ENCODE peak calls at places on chromosomes 13 and 19, in six cellular contexts. K is T-cell; J is T-helper 1 cell; B is amygdala; Y is NCI-H1048; V is activated T-helper 1 cell treated with anti-CD3 and anti-CD28 coated beads, Interleukin-12 subunit alpha, Interleukin-12 subunit beta, Interleukin-2, Interleukin-4 antibody, amounts not matched to agents 30 ng/mL and 10 ng/mL and 1 ng/mL, durations not matched to agents 14 hours and 24 hours and 36 hours. E is an unnamed sample.

GRCh38 chr13:74570834-74571233 is 436.6 kb upstream of the KLF12 start:
- DNase-seq in Y (no peak), K (no peak), B (no peak), V (no peak), J (no peak), E (no peak)

GRCh38 chr13:95432141-95432540 is 120.4 kb upstream of the CLDN10 start:
- DNase-seq in J (no peak), V (no peak), Y (no peak), B (no peak), K (no peak), E (no peak)

GRCh38 chr13:23350009-23350408 is 83.5 kb downstream of the SACS start:
- DNase-seq in V (no peak), K (no peak), B (no peak), Y (no peak), J (no peak), E (no peak)

GRCh38 chr19:54493967-54494585 is 8.6 kb upstream of the LAIR2 start:
- DNase-seq in J (no peak), V (no peak), B (no peak), K (no peak), Y (no peak), E (no peak)

GRCh38 chr13:85417807-85418206 is 381.4 kb downstream of the SLITRK6 start:
- DNase-seq in K (no peak), Y (no peak), V (no peak), J (no peak), B (no peak), E (no peak)

GRCh38 chr19:844300-844971 is 3.6 kb downstream of the PRTN3 start:
- DNase-seq in K (no peak), V (no peak), B (no peak), Y (no peak), J (no peak), E (peak; percentile 63)

GRCh38 chr19:19459099-19459498 is 53.6 kb downstream of the GATAD2A start:
- DNase-seq in K (no peak), J (peak; percentile 65), V (no peak), B (no peak), Y (no peak), E (no peak)

GRCh38 chr13:46341112-46341711 is 45.8 kb downstream of the RUBCNL start:
- DNase-seq in B (no peak), K (no peak), Y (no peak), V (no peak), J (peak; percentile 77), E (peak; percentile 66)

GRCh38 chr13:43767351-43767901 is 19.3 kb downstream of the ENOX1 start:
- DNase-seq in K (no peak), V (no peak), Y (no peak), B (no peak), J (no peak), E (no peak)

GRCh38 chr13:99273128-99273527 is 14.9 kb upstream of the GPR18 start:
- DNase-seq in K (no peak), J (no peak), B (no peak), Y (no peak), V (no peak), E (no peak)

GRCh38 chr13:46086985-46087384 is 17.8 kb downstream of the CPB2 start:
- DNase-seq in Y (no peak), J (no peak), V (no peak), K (no peak), B (no peak), E (no peak)

GRCh38 chr13:20182231-20182846 is 10.4 kb downstream of the GJB2 start:
- DNase-seq in B (peak; percentile 13), Y (peak; percentile 45), J (peak; percentile 61), V (no peak), K (peak; percentile 26), E (peak; percentile 51)

GRCh38 chr13:31162151-31163008 is 676 bp upstream of the HSPH1 start:
- DNase-seq in V (peak; percentile 94), B (peak; percentile 100), Y (peak; percentile 79), K (peak; percentile 97), J (peak; percentile 98), E (peak; percentile 95)

GRCh38 chr13:36051082-36051481 is 80.1 kb downstream of the DCLK1 start:
- DNase-seq in V (no peak), K (no peak), Y (no peak), B (no peak), J (no peak), E (no peak)

GRCh38 chr19:19530889-19531288 is 2.2 kb downstream of the YJEFN3 start:
- DNase-seq in Y (no peak), K (no peak), J (no peak), B (no peak), V (no peak), E (no peak)

GRCh38 chr13:26442541-26442940 is 114.9 kb upstream of the WASF3 start:
- DNase-seq in K (no peak), B (no peak), V (no peak), J (no peak), Y (no peak), E (no peak)

GRCh38 chr13:46386426-46386995 is 541 bp downstream of the RUBCNL start:
- DNase-seq in V (no peak), K (no peak), B (no peak), Y (no peak), J (no peak), E (no peak)

GRCh38 chr13:26772531-26772930 is 11.9 kb upstream of the GPR12 start:
- DNase-seq in Y (no peak), B (no peak), J (no peak), K (no peak), V (no peak), E (no peak)

GRCh38 chr19:3801412-3802096 is 15.4 kb upstream of the MATK start:
- DNase-seq in Y (no peak), K (peak; percentile 49), J (peak; percentile 55), V (peak; percentile 58), B (no peak), E (no peak)

GRCh38 chr13:97295279-97296182 is 73.4 kb downstream of the MBNL2 start:
- DNase-seq in J (no peak), K (no peak), B (no peak), V (no peak), Y (no peak), E (no peak)

GRCh38 chr13:41520699-41521630 is 63.6 kb downstream of the RGCC start:
- DNase-seq in Y (no peak), K (no peak), V (no peak), B (no peak), J (no peak), E (no peak)

GRCh38 chr13:43005460-43006236 is 13.6 kb upstream of the EPSTI1 start:
- DNase-seq in Y (no peak), V (no peak), J (no peak), B (no peak), K (no peak), E (no peak)

GRCh38 chr13:51577690-51578089 is 6.6 kb upstream of the WDFY2 start:
- DNase-seq in K (no peak), Y (no peak), J (no peak), B (no peak), V (no peak), E (no peak)

GRCh38 chr19:5398693-5399057 is 56.5 kb upstream of the ZNRF4 start:
- DNase-seq in B (no peak), V (no peak), Y (no peak), K (no peak), J (no peak), E (no peak)

GRCh38 chr19:40659566-40659965 is 30.9 kb downstream of the NUMBL start:
- DNase-seq in Y (no peak), B (no peak), K (no peak), V (no peak), J (no peak), E (no peak)

GRCh38 chr13:98875146-98875729 is 102.6 kb downstream of the DOCK9 start:
- DNase-seq in J (peak; percentile 59), K (no peak), B (no peak), V (no peak), Y (no peak), E (no peak)